ENCODE peak calls at places on chromosomes 11 and 22, in seven cellular contexts. One of them, this sample, is unnamed.

GRCh38 chr11:34501962-34502361 is 11.6 kb downstream of the ELF5 start:
- DNase-seq in HCT116: no peak
- DNase-seq in psoas muscle: no peak
- DNase-seq in lower leg skin: no peak
- DNase-seq in heart left ventricle: no peak
- DNase-seq in HFFc6: no peak
- DNase-seq in osteocyte: no peak
- DNase-seq in this sample: no peak

GRCh38 chr11:9815486-9816136 is 151.7 kb downstream of the SWAP70 start:
- DNase-seq in osteocyte: no peak
- DNase-seq in HFFc6: peak; percentile 72
- DNase-seq in HCT116: no peak
- DNase-seq in psoas muscle: no peak
- DNase-seq in heart left ventricle: no peak
- DNase-seq in lower leg skin: peak; percentile 52
- DNase-seq in this sample: no peak

GRCh38 chr11:114059278-114059983 is at the start of gene ZBTB16:
- DNase-seq in osteocyte: peak; percentile 92
- DNase-seq in lower leg skin: peak; percentile 83
- DNase-seq in HFFc6: no peak
- DNase-seq in psoas muscle: peak; percentile 90
- DNase-seq in heart left ventricle: peak; percentile 95
- DNase-seq in HCT116: no peak
- DNase-seq in this sample: no peak

GRCh38 chr11:117072517-117073218 is 25.6 kb downstream of the SIK3 start:
- DNase-seq in HCT116: peak; percentile 91
- DNase-seq in HFFc6: peak; percentile 93
- DNase-seq in osteocyte: no peak
- DNase-seq in heart left ventricle: no peak
- DNase-seq in psoas muscle: no peak
- DNase-seq in lower leg skin: no peak
- DNase-seq in this sample: no peak

GRCh38 chr22:25114369-25115362 is 85.0 kb upstream of the CRYBB3 start:
- DNase-seq in heart left ventricle: no peak
- DNase-seq in psoas muscle: no peak
- DNase-seq in lower leg skin: no peak
- DNase-seq in HFFc6: no peak
- DNase-seq in HCT116: no peak
- DNase-seq in osteocyte: no peak
- DNase-seq in this sample: no peak

GRCh38 chr11:122601131-122602125 is 54.1 kb upstream of the UBASH3B start:
- DNase-seq in osteocyte: no peak
- DNase-seq in psoas muscle: no peak
- DNase-seq in lower leg skin: peak; percentile 15
- DNase-seq in HFFc6: peak; percentile 68
- DNase-seq in heart left ventricle: no peak
- DNase-seq in HCT116: no peak
- DNase-seq in this sample: no peak

GRCh38 chr22:22682807-22683667 is 38.6 kb downstream of the GGTLC2 start:
- DNase-seq in heart left ventricle: no peak
- DNase-seq in HFFc6: no peak
- DNase-seq in HCT116: no peak
- DNase-seq in osteocyte: no peak
- DNase-seq in lower leg skin: no peak
- DNase-seq in psoas muscle: no peak
- DNase-seq in this sample: no peak

GRCh38 chr22:39375646-39376045 is 23.9 kb upstream of the TAB1 start:
- DNase-seq in psoas muscle: no peak
- DNase-seq in lower leg skin: no peak
- DNase-seq in osteocyte: no peak
- DNase-seq in HFFc6: no peak
- DNase-seq in HCT116: no peak
- DNase-seq in heart left ventricle: no peak
- DNase-seq in this sample: no peak

GRCh38 chr11:120890921-120891320 is 133.0 kb upstream of the TBCEL start:
- DNase-seq in psoas muscle: no peak
- DNase-seq in heart left ventricle: no peak
- DNase-seq in HCT116: no peak
- DNase-seq in osteocyte: no peak
- DNase-seq in HFFc6: no peak
- DNase-seq in lower leg skin: no peak
- DNase-seq in this sample: no peak

GRCh38 chr22:26259510-26259909 is 90.2 kb downstream of the SEZ6L start:
- DNase-seq in heart left ventricle: no peak
- DNase-seq in HCT116: peak; percentile 0
- DNase-seq in HFFc6: no peak
- DNase-seq in lower leg skin: no peak
- DNase-seq in osteocyte: no peak
- DNase-seq in psoas muscle: no peak
- DNase-seq in this sample: no peak

GRCh38 chr22:20158366-20159036 is 7.6 kb upstream of the CCDC188 start:
- DNase-seq in lower leg skin: no peak
- DNase-seq in osteocyte: no peak
- DNase-seq in HCT116: no peak
- DNase-seq in psoas muscle: no peak
- DNase-seq in HFFc6: no peak
- DNase-seq in heart left ventricle: no peak
- DNase-seq in this sample: no peak

GRCh38 chr11:76512851-76513653 is 68.2 kb downstream of the EMSY start:
- DNase-seq in heart left ventricle: no peak
- DNase-seq in HCT116: peak; percentile 16
- DNase-seq in lower leg skin: no peak
- DNase-seq in psoas muscle: no peak
- DNase-seq in HFFc6: peak; percentile 15
- DNase-seq in osteocyte: no peak
- DNase-seq in this sample: no peak

GRCh38 chr22:19942071-19942885 is 660 bp upstream of the TXNRD2 start:
- DNase-seq in HFFc6: peak; percentile 66
- DNase-seq in HCT116: no peak
- DNase-seq in heart left ventricle: no peak
- DNase-seq in psoas muscle: no peak
- DNase-seq in osteocyte: no peak
- DNase-seq in lower leg skin: no peak
- DNase-seq in this sample: no peak

GRCh38 chr11:35364101-35364780 is 55.1 kb downstream of the SLC1A2 start:
- DNase-seq in osteocyte: peak; percentile 88
- DNase-seq in lower leg skin: peak; percentile 81
- DNase-seq in heart left ventricle: no peak
- DNase-seq in psoas muscle: peak; percentile 80
- DNase-seq in HCT116: peak; percentile 29
- DNase-seq in HFFc6: peak; percentile 88
- DNase-seq in this sample: no peak

GRCh38 chr11:70522613-70523311 is 124.4 kb downstream of the CTTN start:
- DNase-seq in lower leg skin: no peak
- DNase-seq in heart left ventricle: peak; percentile 34
- DNase-seq in psoas muscle: no peak
- DNase-seq in HFFc6: no peak
- DNase-seq in osteocyte: no peak
- DNase-seq in HCT116: no peak
- DNase-seq in this sample: no peak

GRCh38 chr22:20183101-20183500 is 32.2 kb upstream of the CCDC188 start:
- DNase-seq in lower leg skin: no peak
- DNase-seq in HCT116: no peak
- DNase-seq in psoas muscle: no peak
- DNase-seq in osteocyte: no peak
- DNase-seq in HFFc6: no peak
- DNase-seq in heart left ventricle: no peak
- DNase-seq in this sample: no peak

GRCh38 chr11:7512525-7513209 is 1.1 kb upstream of the PPFIBP2 start:
- DNase-seq in heart left ventricle: peak; percentile 90
- DNase-seq in HCT116: no peak
- DNase-seq in HFFc6: no peak
- DNase-seq in psoas muscle: peak; percentile 91
- DNase-seq in lower leg skin: peak; percentile 75
- DNase-seq in osteocyte: no peak
- DNase-seq in this sample: no peak

GRCh38 chr11:69167916-69168691 is 12.4 kb downstream of the SMIM38 start:
- DNase-seq in HCT116: no peak
- DNase-seq in psoas muscle: no peak
- DNase-seq in HFFc6: no peak
- DNase-seq in osteocyte: no peak
- DNase-seq in lower leg skin: no peak
- DNase-seq in heart left ventricle: no peak
- DNase-seq in this sample: no peak

GRCh38 chr11:2553886-2554285 is 109.1 kb downstream of the KCNQ1 start:
- DNase-seq in HFFc6: no peak
- DNase-seq in psoas muscle: no peak
- DNase-seq in lower leg skin: no peak
- DNase-seq in HCT116: no peak
- DNase-seq in osteocyte: no peak
- DNase-seq in heart left ventricle: no peak
- DNase-seq in this sample: no peak

GRCh38 chr11:134849833-134850232 is 437.8 kb upstream of the B3GAT1 start:
- DNase-seq in heart left ventricle: no peak
- DNase-seq in lower leg skin: no peak
- DNase-seq in HFFc6: no peak
- DNase-seq in osteocyte: no peak
- DNase-seq in HCT116: no peak
- DNase-seq in psoas muscle: no peak
- DNase-seq in this sample: no peak
- TF ChIP-seq CTCF in heart left ventricle: no peak
- TF ChIP-seq CTCF in lower leg skin: no peak
- TF ChIP-seq CTCF in HFFc6: no peak
- TF ChIP-seq CTCF in osteocyte: no peak
- TF ChIP-seq CTCF in HCT116: no peak
- TF ChIP-seq CTCF in psoas muscle: no peak
- TF ChIP-seq CTCF in this sample: no peak

DNA sequence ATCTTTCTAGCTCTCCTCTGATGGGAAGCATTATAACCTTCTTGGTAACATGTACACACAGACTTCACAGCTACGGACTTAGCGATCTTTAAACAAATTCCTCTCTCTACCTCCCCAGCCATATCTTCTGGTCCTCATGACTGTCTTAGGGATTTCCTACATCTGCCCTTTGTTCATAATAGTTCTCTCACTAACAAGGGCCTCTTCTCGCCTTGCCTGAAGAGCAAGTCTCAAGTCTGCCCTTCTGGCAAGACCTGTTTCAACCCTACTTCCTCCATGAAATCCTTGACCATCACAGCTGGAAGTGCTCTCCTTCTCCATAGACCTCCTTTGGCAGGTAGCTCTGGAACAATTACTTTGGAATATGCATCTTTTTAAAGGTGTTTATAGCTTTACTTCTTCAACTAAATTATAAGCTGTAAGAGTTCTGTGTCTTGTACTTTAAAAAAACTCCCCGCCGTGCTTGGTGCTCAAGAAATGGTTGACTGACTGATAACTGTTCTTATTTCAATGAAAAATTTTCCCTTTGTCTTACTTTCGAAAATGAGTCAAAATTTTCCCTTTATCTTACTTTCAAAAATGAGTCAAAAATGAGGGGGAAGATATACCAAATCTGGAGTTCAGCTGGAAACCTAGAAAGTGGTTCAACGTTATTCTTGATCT is 34.7 kb downstream of the SNX19 start:
- DNase-seq in lower leg skin: no peak
- DNase-seq in osteocyte: no peak
- DNase-seq in psoas muscle: no peak
- DNase-seq in heart left ventricle: no peak
- DNase-seq in HFFc6: no peak
- DNase-seq in HCT116: no peak
- DNase-seq in this sample: no peak
- TF ChIP-seq CTCF in lower leg skin: no peak
- TF ChIP-seq CTCF in osteocyte: no peak
- TF ChIP-seq CTCF in psoas muscle: no peak
- TF ChIP-seq CTCF in heart left ventricle: no peak
- TF ChIP-seq CTCF in HFFc6: no peak
- TF ChIP-seq CTCF in HCT116: no peak
- TF ChIP-seq CTCF in this sample: no peak

DNA sequence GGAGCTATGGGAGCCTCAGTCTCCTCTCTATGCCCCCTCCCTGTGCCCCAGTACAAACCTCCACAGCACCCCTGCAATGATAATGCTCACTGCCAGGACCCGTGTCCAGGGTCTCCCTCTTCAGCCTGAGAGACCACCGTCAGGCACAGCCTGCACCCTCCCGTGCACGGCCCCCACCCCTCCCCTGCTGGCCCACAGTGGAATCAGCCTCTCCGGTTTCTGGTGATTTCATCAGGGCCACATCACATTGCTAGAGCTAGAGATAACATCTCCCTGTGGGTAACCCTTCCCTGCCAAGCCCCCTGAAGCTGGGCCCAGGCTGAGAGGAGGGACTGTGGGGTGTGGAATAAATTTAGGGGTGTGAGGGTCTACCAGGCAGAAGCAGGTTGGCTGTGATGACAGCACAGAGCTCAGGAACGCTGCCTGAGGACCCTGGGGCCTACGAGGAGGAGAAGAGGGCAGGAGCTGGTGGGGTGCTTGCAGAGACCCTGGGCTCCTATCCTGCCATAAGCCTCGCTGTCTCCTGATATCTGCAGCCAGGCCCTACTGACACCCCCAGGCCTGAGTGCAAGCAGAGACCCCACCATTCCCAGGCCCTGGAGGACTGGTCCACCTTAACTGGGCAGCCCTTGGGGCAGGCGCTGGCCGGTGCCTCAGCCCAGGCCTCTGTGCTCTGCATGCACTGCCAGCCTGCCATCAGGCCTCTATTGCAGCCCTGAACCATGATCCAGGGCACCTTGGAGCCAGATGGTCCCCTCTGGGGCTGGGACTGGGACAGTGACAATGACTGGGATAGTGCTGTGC is at the start of gene KLHDC7B:
- DNase-seq in heart left ventricle: no peak
- DNase-seq in HCT116: no peak
- DNase-seq in lower leg skin: no peak
- DNase-seq in psoas muscle: no peak
- DNase-seq in osteocyte: no peak
- DNase-seq in HFFc6: no peak
- DNase-seq in this sample: no peak
- TF ChIP-seq CTCF in heart left ventricle: no peak
- TF ChIP-seq CTCF in HCT116: no peak
- TF ChIP-seq CTCF in lower leg skin: no peak
- TF ChIP-seq CTCF in psoas muscle: no peak
- TF ChIP-seq CTCF in osteocyte: no peak
- TF ChIP-seq CTCF in HFFc6: peak; percentile 29
- TF ChIP-seq CTCF in this sample: no peak

DNA sequence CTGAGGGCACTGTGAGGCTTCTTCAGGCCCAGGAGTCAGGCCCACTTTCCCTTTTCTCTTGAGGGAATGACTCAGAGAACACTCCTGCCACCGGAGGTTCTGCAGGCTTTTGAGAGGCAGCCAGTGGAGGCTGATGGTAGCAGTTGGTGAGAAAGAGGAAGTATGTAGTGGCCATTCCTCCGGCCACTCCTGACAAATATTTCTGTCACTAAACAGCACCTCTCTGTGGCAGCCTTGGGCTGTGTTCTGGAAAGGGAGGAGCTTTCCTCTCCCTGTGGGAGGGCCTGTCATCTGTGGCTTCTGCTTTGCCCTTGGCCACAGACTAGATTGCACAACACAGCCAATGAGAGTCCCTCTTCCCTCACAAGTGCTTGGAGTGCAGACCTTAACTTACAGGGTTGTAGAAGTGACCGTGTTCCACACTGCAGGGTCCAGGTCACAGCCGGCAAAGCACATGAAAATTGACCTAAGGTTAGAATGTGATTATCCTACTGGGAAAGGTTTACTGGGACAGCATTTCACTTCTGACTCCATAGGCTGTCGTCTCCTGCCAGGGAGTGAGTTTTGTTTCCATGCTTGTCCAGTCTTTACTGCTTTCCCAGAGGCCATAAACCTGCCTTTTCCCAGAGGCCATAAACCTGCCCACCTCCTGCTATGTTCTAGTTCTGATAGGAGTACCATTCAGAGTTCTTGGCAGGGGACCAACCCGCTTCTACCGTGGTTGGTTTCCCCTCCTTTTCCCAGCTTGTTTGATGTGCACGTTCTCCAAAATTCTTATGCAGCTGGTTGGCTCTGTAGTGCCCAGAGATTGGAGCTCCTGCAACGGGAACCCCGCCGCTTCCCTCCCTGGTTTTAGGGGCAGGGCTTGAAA is 33.3 kb downstream of the MARK2 start:
- DNase-seq in osteocyte: no peak
- DNase-seq in HFFc6: peak; percentile 98
- DNase-seq in psoas muscle: peak; percentile 78
- DNase-seq in HCT116: peak; percentile 60
- DNase-seq in lower leg skin: peak; percentile 89
- DNase-seq in heart left ventricle: peak; percentile 76
- DNase-seq in this sample: no peak
- TF ChIP-seq CTCF in osteocyte: peak; percentile 49
- TF ChIP-seq CTCF in HFFc6: peak; percentile 70
- TF ChIP-seq CTCF in psoas muscle: peak; percentile 50
- TF ChIP-seq CTCF in HCT116: peak; percentile 59
- TF ChIP-seq CTCF in lower leg skin: no peak
- TF ChIP-seq CTCF in heart left ventricle: peak; percentile 51
- TF ChIP-seq CTCF in this sample: no peak